ENCODE peak calls at places on chromosomes 2 and 18, in seven cellular contexts. O is coronary artery, E is small intestine, L is T-helper 2 cell, N is iris pigment epithelial cell, U is foreskin fibroblast, W is esophagus squamous epithelium. B is an unnamed sample.

GRCh38 chr2:179768765-179769164 is 92.6 kb downstream of the ZNF385B start:
- DNase-seq in O (no peak), E (no peak), L (no peak), N (no peak), U (peak), W (no peak), B (peak)

GRCh38 chr2:191304939-191305875 is 60.0 kb downstream of the MYO1B start:
- DNase-seq in O (peak), E (peak), L (no peak), N (peak), U (peak), W (no peak), B (peak)

GRCh38 chr2:35454966-35455638 is 900.5 kb upstream of the CRIM1 start:
- DNase-seq in O (no peak), E (no peak), L (no peak), N (peak), U (no peak), W (no peak), B (peak)

GRCh38 chr2:134664051-134664450 is 54.7 kb downstream of the TMEM163 start:
- DNase-seq in O (no peak), E (no peak), L (no peak), N (no peak), U (no peak), W (no peak), B (no peak)

GRCh38 chr2:172643142-172643541 is 87.3 kb downstream of the PDK1 start:
- DNase-seq in O (no peak), E (no peak), L (no peak), N (peak), U (peak), W (no peak), B (no peak)

GRCh38 chr18:65725421-65726050 is 25.3 kb upstream of the CDH7 start:
- DNase-seq in O (no peak), E (peak), L (no peak), N (no peak), U (no peak), W (no peak), B (no peak)

GRCh38 chr2:44549099-44549471 is 187.3 kb downstream of the CAMKMT start:
- DNase-seq in O (no peak), E (no peak), L (no peak), N (peak), U (peak), W (no peak), B (peak)

GRCh38 chr2:230774348-230774951 is 61.8 kb downstream of the CAB39 start:
- DNase-seq in O (no peak), E (no peak), L (no peak), N (peak), U (peak), W (no peak), B (peak)

GRCh38 chr18:54880706-54881105 is 52.4 kb downstream of the RAB27B start:
- DNase-seq in O (no peak), E (peak), L (no peak), N (peak), U (peak), W (no peak), B (peak)